ENCODE peak calls at places on chromosomes 3 and 15, in five cellular contexts. E is stimulated activated CD4-positive, alpha-beta T cell treated with anti-CD3 and anti-CD28 coated beads, Interleukin-2, amount 100 ng/mL, for 48 hours; O is left cardiac atrium; V is T follicular helper cell; L is SJSA1. T is an unnamed sample.

GRCh38 chr15:90954712-90955671 is at the start of gene RCCD1:
- DNase-seq in O (peak), V (peak), L (peak), E (peak), T (peak)

GRCh38 chr3:127865941-127866340 is 43.6 kb upstream of the MGLL start:
- DNase-seq in V (no peak), E (no peak), O (no peak), L (peak), T (peak)

GRCh38 chr3:37493485-37494080 is 319.2 kb upstream of the LRRFIP2 start:
- DNase-seq in E (no peak), L (no peak), V (no peak), O (no peak), T (no peak)

GRCh38 chr3:51024765-51025681 is 350.3 kb downstream of the DOCK3 start:
- DNase-seq in V (peak), O (peak), E (peak), L (no peak), T (no peak)

GRCh38 chr3:62049033-62049432 is 324.3 kb downstream of the FEZF2 start:
- DNase-seq in L (no peak), V (no peak), O (no peak), E (no peak), T (peak)

GRCh38 chr3:35216501-35217266 is 422.6 kb upstream of the ARPP21 start:
- DNase-seq in L (no peak), O (no peak), E (no peak), V (no peak), T (no peak)

GRCh38 chr3:168123211-168124173 is 27.8 kb upstream of the GOLIM4 start:
- DNase-seq in L (no peak), E (no peak), V (no peak), O (no peak), T (no peak)

GRCh38 chr3:22045882-22046281 is 294.9 kb upstream of the ZNF385D start:
- DNase-seq in V (no peak), E (no peak), O (no peak), L (no peak), T (no peak)

GRCh38 chr3:184145881-184146280 is 9.3 kb upstream of the DVL3 start:
- DNase-seq in V (no peak), O (no peak), E (no peak), L (no peak), T (no peak)